ENCODE peak calls at places on chromosomes 7 and 10, in four cellular contexts. One of them, this sample, is unnamed.
A peak's percentile ranks its signal among the peaks of the same experiment; 100 is the strongest.

GRCh38 chr10:58451490-58451889 is 61.2 kb upstream of the BICC1 start:
- DNase-seq in HepG2: no peak
- DNase-seq in GM12878: no peak
- DNase-seq in K562: no peak
- DNase-seq in this sample: no peak

GRCh38 chr7:128247640-128248194 is 6.6 kb downstream of the LEP start:
- DNase-seq in HepG2: no peak
- DNase-seq in GM12878: no peak
- DNase-seq in K562: no peak
- DNase-seq in this sample: no peak

GRCh38 chr10:95906675-95907453 is 911 bp upstream of the CC2D2B start:
- DNase-seq in HepG2: peak; percentile 58
- DNase-seq in GM12878: peak; percentile 25
- DNase-seq in K562: peak; percentile 20
- DNase-seq in this sample: peak; percentile 60

GRCh38 chr7:74051629-74052410 is 23.8 kb downstream of the ELN start:
- DNase-seq in HepG2: peak; percentile 56
- DNase-seq in GM12878: no peak
- DNase-seq in K562: peak; percentile 78
- DNase-seq in this sample: no peak

GRCh38 chr7:134954197-134955082 is 31.9 kb upstream of the AGBL3 start:
- DNase-seq in HepG2: peak; percentile 16
- DNase-seq in GM12878: peak; percentile 15
- DNase-seq in K562: peak; percentile 46
- DNase-seq in this sample: peak; percentile 33

GRCh38 chr10:49166804-49167628 is 21.2 kb downstream of the TMEM273 start:
- DNase-seq in HepG2: no peak
- DNase-seq in GM12878: no peak
- DNase-seq in K562: peak; percentile 27
- DNase-seq in this sample: no peak

GRCh38 chr10:125062244-125063208 is 97.8 kb downstream of the CTBP2 start:
- DNase-seq in HepG2: no peak
- DNase-seq in GM12878: no peak
- DNase-seq in K562: no peak
- DNase-seq in this sample: no peak

GRCh38 chr7:122970740-122971725 is 24.5 kb downstream of the TAS2R16 start:
- DNase-seq in HepG2: peak; percentile 1
- DNase-seq in GM12878: no peak
- DNase-seq in K562: no peak
- DNase-seq in this sample: no peak

GRCh38 chr7:72462311-72462710 is 50.2 kb upstream of the CALN1 start:
- DNase-seq in HepG2: no peak
- DNase-seq in GM12878: no peak
- DNase-seq in K562: no peak
- DNase-seq in this sample: no peak

GRCh38 chr10:60209874-60210584 is 179.6 kb downstream of the ANK3 start:
- DNase-seq in HepG2: no peak
- DNase-seq in GM12878: no peak
- DNase-seq in K562: no peak
- DNase-seq in this sample: no peak

GRCh38 chr7:22390512-22390911 is 33.6 kb upstream of the RAPGEF5 start:
- DNase-seq in HepG2: no peak
- DNase-seq in GM12878: no peak
- DNase-seq in K562: no peak
- DNase-seq in this sample: no peak

GRCh38 chr10:18005781-18006456 is 54.2 kb downstream of the SLC39A12 start:
- DNase-seq in HepG2: no peak
- DNase-seq in GM12878: no peak
- DNase-seq in K562: no peak
- DNase-seq in this sample: no peak

GRCh38 chr7:141511370-141512335 is 39.6 kb upstream of the AGK start:
- DNase-seq in HepG2: no peak
- DNase-seq in GM12878: no peak
- DNase-seq in K562: no peak
- DNase-seq in this sample: no peak

GRCh38 chr7:88344956-88345832 is 38.5 kb upstream of the STEAP4 start:
- DNase-seq in HepG2: peak; percentile 6
- DNase-seq in GM12878: no peak
- DNase-seq in K562: peak; percentile 17
- DNase-seq in this sample: peak; percentile 66

GRCh38 chr7:99514050-99514449 is 9.6 kb downstream of the ZKSCAN5 start:
- DNase-seq in HepG2: no peak
- DNase-seq in GM12878: no peak
- DNase-seq in K562: no peak
- DNase-seq in this sample: no peak

GRCh38 chr7:100745184-100745583 is 11.8 kb downstream of the ZAN start:
- DNase-seq in HepG2: no peak
- DNase-seq in GM12878: no peak
- DNase-seq in K562: peak; percentile 71
- DNase-seq in this sample: no peak

GRCh38 chr7:27745064-27745583 is 5.2 kb downstream of the TAX1BP1 start:
- DNase-seq in HepG2: peak; percentile 92
- DNase-seq in GM12878: no peak
- DNase-seq in K562: no peak
- DNase-seq in this sample: peak; percentile 48

GRCh38 chr10:12479437-12479844 is 130.1 kb downstream of the CAMK1D start:
- DNase-seq in HepG2: no peak
- DNase-seq in GM12878: no peak
- DNase-seq in K562: no peak
- DNase-seq in this sample: no peak

GRCh38 chr7:69967152-69967591 is 368.9 kb downstream of the AUTS2 start:
- DNase-seq in HepG2: no peak
- DNase-seq in GM12878: no peak
- DNase-seq in K562: no peak
- DNase-seq in this sample: no peak

GRCh38 chr10:132467464-132468149 is 70.0 kb upstream of the INPP5A start:
- DNase-seq in HepG2: no peak
- DNase-seq in GM12878: no peak
- DNase-seq in K562: no peak
- DNase-seq in this sample: no peak

GRCh38 chr7:47647213-47647985 is 65.5 kb upstream of the TNS3 start:
- DNase-seq in HepG2: no peak
- DNase-seq in GM12878: no peak
- DNase-seq in K562: no peak
- DNase-seq in this sample: no peak

GRCh38 chr7:32516551-32517082 is 21.3 kb downstream of the AVL9 start:
- DNase-seq in HepG2: no peak
- DNase-seq in GM12878: no peak
- DNase-seq in K562: no peak
- DNase-seq in this sample: no peak

GRCh38 chr7:23907012-23907411 is 197.0 kb downstream of the STK31 start:
- DNase-seq in HepG2: no peak
- DNase-seq in GM12878: no peak
- DNase-seq in K562: no peak
- DNase-seq in this sample: no peak

GRCh38 chr7:91632948-91633519 is 247.5 kb downstream of the MTERF1 start:
- DNase-seq in HepG2: no peak
- DNase-seq in GM12878: no peak
- DNase-seq in K562: no peak
- DNase-seq in this sample: no peak

GRCh38 chr10:14405076-14406065 is 74.6 kb upstream of the FRMD4A start:
- DNase-seq in HepG2: no peak
- DNase-seq in GM12878: no peak
- DNase-seq in K562: no peak
- DNase-seq in this sample: no peak

GRCh38 chr10:104895541-104895940 is 254.5 kb downstream of the SORCS3 start:
- DNase-seq in HepG2: no peak
- DNase-seq in GM12878: no peak
- DNase-seq in K562: no peak
- DNase-seq in this sample: no peak

GRCh38 chr10:66782776-66783175 is 143.1 kb upstream of the LRRTM3 start:
- DNase-seq in HepG2: no peak
- DNase-seq in GM12878: no peak
- DNase-seq in K562: no peak
- DNase-seq in this sample: no peak

GRCh38 chr7:29918850-29919249 is 70.8 kb downstream of the SCRN1 start:
- DNase-seq in HepG2: no peak
- DNase-seq in GM12878: no peak
- DNase-seq in K562: no peak
- DNase-seq in this sample: no peak

GRCh38 chr10:89357955-89358354 is 19.9 kb upstream of the IFIT1B start:
- DNase-seq in HepG2: no peak
- DNase-seq in GM12878: no peak
- DNase-seq in K562: no peak
- DNase-seq in this sample: no peak

GRCh38 chr7:16874061-16874460 is 7.7 kb downstream of the AGR3 start:
- DNase-seq in HepG2: no peak
- DNase-seq in GM12878: no peak
- DNase-seq in K562: no peak
- DNase-seq in this sample: no peak

GRCh38 chr7:92815412-92815811 is 21.0 kb downstream of the CDK6 start:
- DNase-seq in HepG2: no peak
- DNase-seq in GM12878: no peak
- DNase-seq in K562: no peak
- DNase-seq in this sample: no peak

GRCh38 chr7:12322903-12323300 is 80.8 kb downstream of the VWDE start:
- DNase-seq in HepG2: no peak
- DNase-seq in GM12878: peak; percentile 31
- DNase-seq in K562: no peak
- DNase-seq in this sample: no peak

GRCh38 chr7:868189-868486 is 8.2 kb upstream of the GET4 start:
- DNase-seq in HepG2: no peak
- DNase-seq in GM12878: no peak
- DNase-seq in K562: no peak
- DNase-seq in this sample: no peak

GRCh38 chr10:132538790-132539421 is 1.3 kb downstream of the INPP5A start:
- DNase-seq in HepG2: no peak
- DNase-seq in GM12878: no peak
- DNase-seq in K562: no peak
- DNase-seq in this sample: no peak

GRCh38 chr7:142603870-142604448 is 145.3 kb upstream of the PRSS1 start:
- DNase-seq in HepG2: peak; percentile 52
- DNase-seq in GM12878: no peak
- DNase-seq in K562: peak; percentile 83
- DNase-seq in this sample: peak; percentile 70

GRCh38 chr10:23361665-23362064 is 17.1 kb upstream of the C10orf67 start:
- DNase-seq in HepG2: no peak
- DNase-seq in GM12878: no peak
- DNase-seq in K562: no peak
- DNase-seq in this sample: no peak

GRCh38 chr10:29619273-29619672 is 15.5 kb downstream of the SVIL start:
- DNase-seq in HepG2: peak; percentile 75
- DNase-seq in GM12878: no peak
- DNase-seq in K562: no peak
- DNase-seq in this sample: no peak

GRCh38 chr7:144122876-144123275 is at the start of gene OR2A14:
- DNase-seq in HepG2: no peak
- DNase-seq in GM12878: no peak
- DNase-seq in K562: no peak
- DNase-seq in this sample: no peak

GRCh38 chr7:157634401-157635147 is 297.8 kb downstream of the DNAJB6 start:
- DNase-seq in HepG2: no peak
- DNase-seq in GM12878: no peak
- DNase-seq in K562: no peak
- DNase-seq in this sample: no peak
- TF ChIP-seq SP1 in HepG2: no peak
- TF ChIP-seq SP1 in GM12878: no peak
- TF ChIP-seq SP1 in K562: no peak
- TF ChIP-seq SP1 in this sample: no peak

GRCh38 chr10:33661580-33662269 is 327.3 kb upstream of the NRP1 start:
- DNase-seq in HepG2: peak; percentile 41
- DNase-seq in GM12878: no peak
- DNase-seq in K562: no peak
- DNase-seq in this sample: no peak
- TF ChIP-seq FOXK2 in HepG2: no peak
- TF ChIP-seq FOXK2 in GM12878: no peak
- TF ChIP-seq FOXK2 in K562: no peak
- TF ChIP-seq FOXK2 in this sample: no peak

GRCh38 chr10:101139421-101139911 is 8.4 kb downstream of the TLX1 start:
- DNase-seq in HepG2: peak; percentile 16
- DNase-seq in GM12878: no peak
- DNase-seq in K562: no peak
- DNase-seq in this sample: no peak
- TF ChIP-seq FOXM1 in HepG2: no peak
- TF ChIP-seq FOXM1 in GM12878: no peak
- TF ChIP-seq FOXM1 in K562: no peak
- TF ChIP-seq FOXM1 in this sample: no peak

GRCh38 chr10:7494034-7494433 is 83.2 kb upstream of the SFMBT2 start:
- DNase-seq in HepG2: no peak
- DNase-seq in GM12878: no peak
- DNase-seq in K562: no peak
- DNase-seq in this sample: no peak
- TF ChIP-seq SP1 in HepG2: no peak
- TF ChIP-seq SP1 in GM12878: no peak
- TF ChIP-seq SP1 in K562: no peak
- TF ChIP-seq SP1 in this sample: no peak

GRCh38 chr10:9045311-9045710 is 990.8 kb downstream of the GATA3 start:
- DNase-seq in HepG2: no peak
- DNase-seq in GM12878: no peak
- DNase-seq in K562: no peak
- DNase-seq in this sample: no peak
- TF ChIP-seq FOXK2 in HepG2: no peak
- TF ChIP-seq FOXK2 in GM12878: no peak
- TF ChIP-seq FOXK2 in K562: no peak
- TF ChIP-seq FOXK2 in this sample: no peak

DNA sequence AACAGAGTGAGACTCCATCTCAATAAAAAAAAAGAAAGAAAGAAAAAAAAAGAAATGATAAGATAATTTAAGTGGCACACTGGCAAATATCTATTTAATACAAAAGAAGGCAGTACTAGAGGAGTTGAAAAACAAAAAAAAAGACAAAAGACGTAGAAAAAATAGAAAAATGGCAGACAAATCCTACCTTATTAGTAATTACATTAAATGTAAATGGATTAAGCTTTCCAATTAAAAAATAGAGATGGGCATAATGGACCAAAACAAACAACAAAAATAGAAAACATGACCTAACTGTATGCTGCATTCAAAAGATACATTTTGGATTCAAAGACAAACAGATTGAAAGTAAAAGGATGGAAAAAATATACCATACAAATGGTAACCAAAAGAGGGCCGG is 5.3 kb upstream of the PARP12 start:
- DNase-seq in HepG2: no peak
- DNase-seq in GM12878: no peak
- DNase-seq in K562: no peak
- DNase-seq in this sample: no peak
- TF ChIP-seq FOXM1 in HepG2: no peak
- TF ChIP-seq FOXM1 in GM12878: no peak
- TF ChIP-seq FOXM1 in K562: no peak
- TF ChIP-seq FOXM1 in this sample: no peak

DNA sequence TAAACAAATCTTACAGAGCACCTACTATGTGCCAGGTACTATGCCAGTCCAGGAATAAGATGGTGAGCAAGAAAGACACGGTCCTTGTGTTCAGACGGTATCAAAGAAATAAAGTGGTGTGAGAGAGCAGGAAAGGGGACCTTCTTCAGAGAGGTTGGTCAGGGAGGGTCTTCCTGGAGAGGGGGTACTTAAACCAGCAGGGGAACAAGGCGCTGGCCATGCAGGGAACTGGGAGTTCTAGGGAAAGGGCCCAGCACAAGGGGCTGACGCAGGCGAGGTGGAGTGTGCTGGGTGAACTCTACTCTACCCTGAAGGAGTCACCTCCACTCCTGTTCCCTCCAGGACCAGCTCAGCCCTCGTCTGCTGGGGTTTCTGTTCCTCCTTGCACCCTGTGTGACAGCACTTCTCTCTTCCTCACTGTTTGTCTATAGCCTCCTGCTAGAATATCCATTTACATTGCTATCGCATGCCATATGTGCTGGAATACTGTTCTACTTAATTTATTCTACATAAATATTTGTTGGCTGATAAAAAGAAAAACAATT is 73.5 kb downstream of the AOAH start:
- DNase-seq in HepG2: no peak
- DNase-seq in GM12878: no peak
- DNase-seq in K562: no peak
- DNase-seq in this sample: no peak
- TF ChIP-seq SP1 in HepG2: no peak
- TF ChIP-seq SP1 in GM12878: no peak
- TF ChIP-seq SP1 in K562: no peak
- TF ChIP-seq SP1 in this sample: no peak